ENCODE peak calls at places on chromosomes 3 and 15, in ten cellular contexts. T, Y, L, M, S, B, H, G, U and R are unnamed samples.

GRCh38 chr3:13110678-13111116 is 37.5 kb upstream of the IQSEC1 start:
- DNase-seq in U (no peak), H (no peak), S (peak; percentile 87), G (peak; percentile 60), L (no peak), B (no peak), T (peak; percentile 22), Y (peak; percentile 52), M (no peak), R (no peak)

GRCh38 chr15:67472957-67473356 is 48.0 kb upstream of the C15orf61 start:
- DNase-seq in U (no peak), B (no peak), L (no peak), M (no peak), T (no peak), H (no peak), Y (peak; percentile 30), S (no peak), G (no peak), R (no peak)

GRCh38 chr3:38578081-38578475 is 71.4 kb downstream of the SCN5A start:
- DNase-seq in L (no peak), H (no peak), U (no peak), Y (no peak), S (no peak), B (no peak), M (no peak), G (no peak), T (peak; percentile 38), R (no peak)

GRCh38 chr15:63495343-63495742 is 9.1 kb upstream of the USP3 start:
- DNase-seq in B (no peak), L (no peak), T (no peak), H (no peak), Y (no peak), U (no peak), S (no peak), G (no peak), M (no peak), R (no peak)

GRCh38 chr15:31268911-31269784 is 57.5 kb upstream of the KLF13 start:
- DNase-seq in L (no peak), Y (no peak), T (no peak), H (peak; percentile 3), U (no peak), G (peak; percentile 1), B (no peak), M (no peak), S (no peak), R (no peak)

GRCh38 chr3:155744626-155745324 is at the start of gene PLCH1:
- DNase-seq in B (no peak), L (peak; percentile 94), S (peak; percentile 36), M (peak; percentile 75), T (peak; percentile 77), G (peak; percentile 93), Y (no peak), H (peak; percentile 70), U (peak; percentile 57), R (peak; percentile 39)

GRCh38 chr3:189800436-189800835 is 169.2 kb downstream of the TP63 start:
- DNase-seq in T (no peak), U (no peak), Y (no peak), L (no peak), M (no peak), B (no peak), H (no peak), G (no peak), S (no peak), R (no peak)

GRCh38 chr3:117665311-117665710 is 955.7 kb downstream of the TUSC7 start:
- DNase-seq in B (no peak), T (no peak), U (no peak), L (no peak), M (no peak), Y (no peak), G (no peak), S (no peak), H (peak; percentile 43), R (no peak)

GRCh38 chr15:74376226-74376625 is 8.8 kb upstream of the CYP11A1 start:
- DNase-seq in T (peak; percentile 52), S (no peak), B (no peak), H (no peak), Y (no peak), L (no peak), M (no peak), U (no peak), G (no peak), R (no peak)

GRCh38 chr15:65366122-65366892 is 11.5 kb downstream of the IGDCC3 start:
- DNase-seq in M (no peak), G (no peak), U (no peak), S (no peak), B (no peak), H (no peak), T (no peak), L (peak; percentile 56), Y (no peak), R (no peak)

GRCh38 chr3:77325702-77326101 is 285.8 kb downstream of the ROBO2 start:
- DNase-seq in S (no peak), L (no peak), Y (no peak), G (no peak), M (no peak), H (no peak), B (no peak), U (no peak), T (no peak), R (no peak)

GRCh38 chr15:80703965-80704364 is 8.9 kb downstream of the ABHD17C start:
- DNase-seq in Y (no peak), B (no peak), T (no peak), U (no peak), L (no peak), S (no peak), G (no peak), M (no peak), H (no peak), R (no peak)

GRCh38 chr3:123783811-123784210 is 100.3 kb downstream of the MYLK start:
- DNase-seq in H (no peak), U (no peak), M (no peak), T (no peak), B (no peak), L (no peak), S (no peak), Y (no peak), G (no peak), R (no peak)

GRCh38 chr3:12471228-12471627 is 13.1 kb upstream of the TSEN2 start:
- DNase-seq in T (no peak), U (no peak), L (no peak), Y (peak; percentile 71), M (no peak), G (no peak), S (peak; percentile 23), H (peak; percentile 46), B (peak; percentile 56), R (no peak)

GRCh38 chr3:170908235-170909116 is at the start of gene EIF5A2:
- DNase-seq in M (peak; percentile 79), L (peak; percentile 95), Y (peak; percentile 89), B (peak; percentile 78), G (peak; percentile 95), U (peak; percentile 99), T (peak; percentile 95), H (peak; percentile 97), S (peak; percentile 96), R (peak; percentile 95)
- TF ChIP-seq CTCF in M (no peak), L (no peak), Y (no peak), B (peak; percentile 14), G (no peak), U (no peak), T (no peak), H (no peak), S (no peak), R (no peak)

GRCh38 chr15:89496155-89497098 is at the start of gene RHCG:
- DNase-seq in S (peak; percentile 61), U (peak; percentile 60), G (peak; percentile 77), H (peak; percentile 18), B (no peak), L (peak; percentile 92), Y (peak; percentile 57), T (peak; percentile 58), M (peak; percentile 42), R (peak; percentile 51)
- TF ChIP-seq CTCF in S (peak; percentile 31), U (peak; percentile 61), G (peak; percentile 59), H (no peak), B (peak; percentile 72), L (peak; percentile 85), Y (peak; percentile 25), T (no peak), M (peak; percentile 74), R (peak; percentile 25)

DNA sequence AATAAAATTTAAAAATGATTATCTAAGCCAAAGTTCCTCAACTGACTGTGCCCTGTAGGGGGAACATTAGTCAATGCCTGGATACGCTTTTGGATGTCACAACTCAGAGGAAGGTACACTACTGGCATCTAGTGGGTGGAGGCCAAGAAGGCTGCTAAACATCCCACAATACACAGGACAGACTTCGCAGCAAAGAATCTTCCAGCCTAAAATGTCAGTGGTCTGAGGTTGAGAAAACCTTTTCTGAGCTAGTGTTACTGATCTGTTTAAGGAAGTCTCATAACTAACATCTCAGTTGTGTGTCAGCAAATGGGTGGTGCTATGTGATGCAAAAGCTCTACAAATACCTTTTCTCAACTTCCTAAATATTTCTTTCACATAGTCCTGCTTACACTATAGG is 20.9 kb upstream of the LDHAL6B start:
- DNase-seq in G (no peak), H (no peak), S (no peak), T (no peak), U (no peak), M (no peak), L (no peak), Y (no peak), B (no peak), R (no peak)
- TF ChIP-seq CTCF in G (no peak), H (no peak), S (no peak), T (no peak), U (no peak), M (no peak), L (peak; percentile 28), Y (peak; percentile 23), B (no peak), R (peak; percentile 9)

GRCh38 chr3:152232001-152232400 is 36.7 kb upstream of the MBNL1 start:
- DNase-seq in L (no peak), B (no peak), T (no peak), M (no peak), Y (no peak), H (no peak), U (no peak), G (no peak), S (no peak), R (no peak)

GRCh38 chr3:152225176-152225575 is 43.6 kb upstream of the MBNL1 start:
- DNase-seq in U (no peak), S (no peak), M (no peak), T (no peak), B (no peak), Y (no peak), G (no peak), L (no peak), H (no peak), R (no peak)

GRCh38 chr3:152232679-152233078 is 36.0 kb upstream of the MBNL1 start:
- DNase-seq in B (no peak), H (no peak), M (no peak), U (no peak), Y (peak; percentile 56), L (no peak), G (no peak), T (no peak), S (no peak), R (no peak)

GRCh38 chr3:152230367-152230766 is 38.4 kb upstream of the MBNL1 start:
- DNase-seq in L (no peak), Y (no peak), G (no peak), U (no peak), S (no peak), H (no peak), B (no peak), M (no peak), T (no peak), R (no peak)

DNA sequence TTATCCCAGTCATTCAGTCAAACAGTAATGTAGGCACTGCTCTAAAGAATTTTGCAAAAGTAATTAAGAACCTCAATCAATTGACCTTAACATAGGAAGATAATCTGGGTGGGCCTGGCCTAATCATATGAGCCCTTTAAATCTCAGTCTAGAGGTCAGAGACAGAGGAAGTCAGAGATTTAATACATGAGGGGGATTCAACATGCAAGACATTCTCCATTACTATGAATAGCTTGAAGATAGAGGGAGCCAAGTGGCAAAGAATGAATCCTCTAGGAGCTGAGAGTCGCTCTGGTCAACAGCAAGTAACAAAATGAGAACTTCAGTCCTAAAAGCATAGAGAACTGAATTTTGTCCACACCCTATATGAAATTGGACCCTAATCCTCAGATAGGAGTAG is 39.0 kb upstream of the MBNL1 start:
- DNase-seq in Y (no peak), L (no peak), U (no peak), H (no peak), B (no peak), S (no peak), M (no peak), T (no peak), G (peak; percentile 7), R (no peak)
- TF ChIP-seq CTCF in Y (no peak), L (no peak), U (no peak), H (peak; percentile 55), B (no peak), S (no peak), M (no peak), T (no peak), G (no peak), R (no peak)